ENCODE peak calls at places on chromosomes 4 and X, in four cellular contexts. One of them, this sample, is unnamed.

GRCh38 chr4:2292679-2293108 is 30.8 kb upstream of the MXD4 start:
- DNase-seq in activated T-cell treated with anti-CD3 and anti-CD28 coated beads for 1 hour: no peak
- DNase-seq in GM20000: no peak
- DNase-seq in mucosa of gallbladder: no peak
- DNase-seq in this sample: peak

GRCh38 chr4:128775477-128775876 is 34.0 kb upstream of the JADE1 start:
- DNase-seq in activated T-cell treated with anti-CD3 and anti-CD28 coated beads for 1 hour: no peak
- DNase-seq in mucosa of gallbladder: no peak
- DNase-seq in GM20000: no peak
- DNase-seq in this sample: no peak

GRCh38 chr4:124631760-124632159 is 80.8 kb downstream of the ANKRD50 start:
- DNase-seq in GM20000: no peak
- DNase-seq in activated T-cell treated with anti-CD3 and anti-CD28 coated beads for 1 hour: no peak
- DNase-seq in mucosa of gallbladder: peak
- DNase-seq in this sample: no peak

GRCh38 chrX:153245288-153245731 is 66.2 kb downstream of the MAGEA1 start:
- DNase-seq in mucosa of gallbladder: no peak
- DNase-seq in activated T-cell treated with anti-CD3 and anti-CD28 coated beads for 1 hour: no peak
- DNase-seq in GM20000: no peak
- DNase-seq in this sample: peak

GRCh38 chr4:115671581-115671980 is 558.2 kb upstream of the NDST4 start:
- DNase-seq in GM20000: no peak
- DNase-seq in mucosa of gallbladder: no peak
- DNase-seq in activated T-cell treated with anti-CD3 and anti-CD28 coated beads for 1 hour: no peak
- DNase-seq in this sample: no peak

GRCh38 chr4:66972087-66972486 is 573.2 kb downstream of the CENPC start:
- DNase-seq in mucosa of gallbladder: no peak
- DNase-seq in activated T-cell treated with anti-CD3 and anti-CD28 coated beads for 1 hour: no peak
- DNase-seq in GM20000: no peak
- DNase-seq in this sample: no peak

GRCh38 chr4:20847124-20847747 is 147.0 kb downstream of the PACRGL start:
- DNase-seq in mucosa of gallbladder: no peak
- DNase-seq in GM20000: no peak
- DNase-seq in activated T-cell treated with anti-CD3 and anti-CD28 coated beads for 1 hour: no peak
- DNase-seq in this sample: no peak

GRCh38 chr4:70564033-70564432 is 28.0 kb upstream of the AMBN start:
- DNase-seq in mucosa of gallbladder: peak
- DNase-seq in activated T-cell treated with anti-CD3 and anti-CD28 coated beads for 1 hour: no peak
- DNase-seq in GM20000: no peak
- DNase-seq in this sample: peak

GRCh38 chrX:100928660-100929613 is at the start of gene XKRX:
- DNase-seq in GM20000: peak
- DNase-seq in activated T-cell treated with anti-CD3 and anti-CD28 coated beads for 1 hour: peak
- DNase-seq in mucosa of gallbladder: peak
- DNase-seq in this sample: peak

GRCh38 chr4:136927172-136927571 is 605.1 kb downstream of the PCDH18 start:
- DNase-seq in mucosa of gallbladder: no peak
- DNase-seq in activated T-cell treated with anti-CD3 and anti-CD28 coated beads for 1 hour: no peak
- DNase-seq in GM20000: no peak
- DNase-seq in this sample: no peak

GRCh38 chrX:56766554-56767412 is 37.7 kb downstream of the NBDY start:
- DNase-seq in activated T-cell treated with anti-CD3 and anti-CD28 coated beads for 1 hour: no peak
- DNase-seq in mucosa of gallbladder: no peak
- DNase-seq in GM20000: no peak
- DNase-seq in this sample: no peak

This sample was measured in WERI-Rb-1.